ENCODE peak calls at places on chromosomes 2 and 18, in four cellular contexts. Y is mesenchymal stem cell, I is H9, A is mesendoderm. X is an unnamed sample.

GRCh38 chr2:134926231-134926931 is 7.8 kb downstream of the CCNT2 start:
- DNase-seq in Y (peak; percentile 79), I (no peak), A (peak; percentile 28), X (peak; percentile 20)

GRCh38 chr18:62101236-62101635 is 85.6 kb downstream of the PIGN start:
- DNase-seq in Y (no peak), I (no peak), A (no peak), X (peak; percentile 61)

GRCh38 chr2:127188797-127189196 is 31.3 kb downstream of the CYP27C1 start:
- DNase-seq in Y (no peak), I (no peak), A (no peak), X (no peak)

GRCh38 chr2:241205086-241205485 is 16.6 kb downstream of the ANO7 start:
- DNase-seq in Y (no peak), I (no peak), A (no peak), X (no peak)

GRCh38 chr2:161273038-161273760 is 35.0 kb upstream of the PSMD14 start:
- DNase-seq in Y (peak; percentile 67), I (no peak), A (peak; percentile 70), X (peak; percentile 72)

GRCh38 chr18:67862069-67862468 is 345.5 kb upstream of the DSEL start:
- DNase-seq in Y (no peak), I (no peak), A (no peak), X (peak; percentile 38)

GRCh38 chr2:64957114-64957903 is 31.9 kb upstream of the SLC1A4 start:
- DNase-seq in Y (no peak), I (no peak), A (no peak), X (no peak)

GRCh38 chr2:231356474-231356849 is 39.0 kb upstream of the B3GNT7 start:
- DNase-seq in Y (no peak), I (no peak), A (no peak), X (peak; percentile 31)

GRCh38 chr2:213150315-213150951 is 979 bp downstream of the IKZF2 start:
- DNase-seq in Y (peak; percentile 26), I (peak; percentile 48), A (peak; percentile 80), X (peak; percentile 13)

GRCh38 chr18:75638223-75638596 is 210.7 kb upstream of the SMIM21 start:
- DNase-seq in Y (peak; percentile 33), I (no peak), A (peak; percentile 29), X (peak; percentile 80)

GRCh38 chr18:63109789-63110188 is 209.8 kb downstream of the BCL2 start:
- DNase-seq in Y (no peak), I (no peak), A (no peak), X (no peak)

GRCh38 chr2:212730994-212731393 is 192.4 kb upstream of the ERBB4 start:
- DNase-seq in Y (no peak), I (no peak), A (no peak), X (no peak)

GRCh38 chr18:33916200-33916599 is 308.5 kb downstream of the NOL4 start:
- DNase-seq in Y (no peak), I (peak; percentile 31), A (peak; percentile 49), X (no peak)

GRCh38 chr2:8566155-8566670 is 115.6 kb upstream of the ID2 start:
- DNase-seq in Y (no peak), I (no peak), A (no peak), X (no peak)

GRCh38 chr18:63741769-63742168 is 33.4 kb upstream of the SERPINB7 start:
- DNase-seq in Y (peak; percentile 12), I (no peak), A (peak; percentile 22), X (peak; percentile 61)

GRCh38 chr2:159615936-159616733 is at the start of gene BAZ2B:
- DNase-seq in Y (peak; percentile 92), I (peak; percentile 46), A (peak; percentile 91), X (peak; percentile 88)

GRCh38 chr2:188811522-188811921 is 162.7 kb upstream of the COL3A1 start:
- DNase-seq in Y (peak; percentile 60), I (no peak), A (no peak), X (peak; percentile 81)

GRCh38 chr2:7377861-7378569 is 460.8 kb downstream of the RNF144A start:
- DNase-seq in Y (no peak), I (peak; percentile 33), A (peak; percentile 14), X (no peak)

GRCh38 chr2:11679016-11679415 is 9.0 kb upstream of the NTSR2 start:
- DNase-seq in Y (no peak), I (no peak), A (no peak), X (no peak)

GRCh38 chr2:186592137-186592875 is 2.5 kb downstream of the ITGAV start:
- DNase-seq in Y (peak; percentile 48), I (no peak), A (peak; percentile 37), X (peak; percentile 32)

GRCh38 chr2:160568861-160569260 is 75.3 kb upstream of the RBMS1 start:
- DNase-seq in Y (no peak), I (no peak), A (no peak), X (no peak)

GRCh38 chr18:9861933-9862332 is 23.8 kb upstream of the TXNDC2 start:
- DNase-seq in Y (no peak), I (no peak), A (no peak), X (no peak)

GRCh38 chr2:71526131-71526530 is 72.8 kb downstream of the DYSF start:
- DNase-seq in Y (no peak), I (peak; percentile 27), A (no peak), X (no peak)

GRCh38 chr18:79199691-79200374 is 130.6 kb downstream of the ATP9B start:
- DNase-seq in Y (peak; percentile 31), I (no peak), A (no peak), X (peak; percentile 35)

GRCh38 chr2:197804049-197804757 is at the start of gene PLCL1:
- DNase-seq in Y (peak; percentile 91), I (peak; percentile 94), A (peak; percentile 96), X (peak; percentile 87)

GRCh38 chr2:200302940-200303727 is 3.4 kb upstream of the SPATS2L start:
- DNase-seq in Y (peak; percentile 38), I (no peak), A (peak; percentile 46), X (peak; percentile 88)

GRCh38 chr2:225030893-225031292 is 11.4 kb downstream of the DOCK10 start:
- DNase-seq in Y (no peak), I (no peak), A (no peak), X (no peak)

GRCh38 chr2:197101519-197101918 is 175.0 kb upstream of the PGAP1 start:
- DNase-seq in Y (no peak), I (no peak), A (no peak), X (no peak)

GRCh38 chr18:55768255-55768654 is 180.3 kb upstream of the TCF4 start:
- DNase-seq in Y (peak; percentile 43), I (peak; percentile 77), A (peak; percentile 97), X (peak; percentile 36)

GRCh38 chr2:33083671-33084387 is 137.1 kb downstream of the LTBP1 start:
- DNase-seq in Y (no peak), I (no peak), A (no peak), X (no peak)

GRCh38 chr18:57768557-57769326 is 34.4 kb downstream of the ATP8B1 start:
- DNase-seq in Y (no peak), I (no peak), A (no peak), X (peak; percentile 61)

GRCh38 chr2:37775908-37776250 is 104.4 kb upstream of the CDC42EP3 start:
- DNase-seq in Y (peak; percentile 86), I (no peak), A (peak; percentile 54), X (peak; percentile 84)

GRCh38 chr2:136381722-136382633 is 264.0 kb upstream of the CXCR4 start:
- DNase-seq in Y (no peak), I (no peak), A (no peak), X (no peak)

GRCh38 chr2:212193066-212193465 is 345.5 kb downstream of the ERBB4 start:
- DNase-seq in Y (no peak), I (no peak), A (no peak), X (no peak)

DNA sequence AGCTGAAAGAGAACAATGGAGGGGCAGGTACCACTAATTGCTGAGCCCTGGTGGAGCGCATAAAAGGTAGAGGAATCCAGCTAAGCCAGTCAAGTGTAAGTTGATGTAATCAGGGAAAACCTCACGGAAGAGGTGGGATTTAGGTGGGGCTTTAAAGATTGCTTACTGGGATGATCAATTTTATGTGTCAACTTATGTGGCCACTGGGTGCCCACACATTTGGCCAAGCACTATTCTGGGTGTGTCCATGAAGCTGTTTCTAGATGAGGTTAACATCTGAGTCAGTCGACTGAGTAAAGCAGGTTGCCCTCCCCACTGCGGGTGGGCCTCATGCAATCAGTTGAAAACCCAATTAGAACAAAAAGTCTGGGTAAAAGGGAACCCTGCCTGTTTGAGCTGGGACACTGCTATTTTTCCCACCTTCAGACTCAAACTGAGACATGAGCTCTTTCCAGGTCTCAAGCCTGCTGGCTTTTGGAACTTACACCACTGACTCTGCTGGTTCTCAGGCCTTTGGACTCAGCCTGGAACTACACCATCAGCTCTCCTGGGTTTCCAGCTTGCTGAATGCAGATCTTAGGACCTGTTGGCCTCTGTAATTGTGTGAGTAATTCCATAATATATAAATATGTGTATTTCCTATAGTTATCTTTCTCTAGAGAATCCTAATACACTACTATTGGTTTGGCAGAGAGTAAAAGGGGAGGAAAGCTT is 67.3 kb downstream of the MYO5B start:
- DNase-seq in Y (no peak), I (no peak), A (no peak), X (no peak)
- H2BK15ac ChIP-seq in Y (no peak overlapping the region), I (no peak overlapping the region), A (no peak overlapping the region), X (no peak overlapping the region)

GRCh38 chr18:37383036-37383788 is 182.4 kb downstream of the CELF4 start:
- DNase-seq in Y (no peak), I (peak; percentile 39), A (peak; percentile 26), X (no peak)
- H2BK15ac ChIP-seq in Y (no peak overlapping the region), I (no peak overlapping the region), A (no peak overlapping the region), X (no peak overlapping the region)

GRCh38 chr2:232997749-232998665 is 15.0 kb downstream of the NGEF start:
- DNase-seq in Y (no peak), I (no peak), A (no peak), X (no peak)
- H2BK15ac ChIP-seq in Y (no peak overlapping the region), I (no peak overlapping the region), A (no peak overlapping the region), X (no peak overlapping the region)

GRCh38 chr2:28357055-28357454 is 35.6 kb upstream of the FOSL2 start:
- DNase-seq in Y (no peak), I (no peak), A (no peak), X (no peak)
- H2BK15ac ChIP-seq in Y (no peak overlapping the region), I (no peak overlapping the region), A (no peak overlapping the region), X (peak overlapping the region; percentile 11)